ENCODE peak calls at places on chromosomes 16 and 17, in ten cellular contexts. U is DND-41; C is H9; Y is neural crest cell; S is adrenal gland; P is psoas muscle; B is AG10803; I is tibial artery; E is CD4-positive, alpha-beta T cell; X is left ventricle myocardium inferior. G is an unnamed sample.
A peak's percentile ranks its signal among the peaks of the same experiment; 100 is the strongest.

GRCh38 chr17:61570118-61570517 is 20.9 kb downstream of the NACA2 start:
- DNase-seq in U (no peak), C (no peak), Y (no peak), S (no peak), P (no peak), B (no peak), I (no peak), E (no peak), X (no peak), G (no peak)

GRCh38 chr17:45127209-45127582 is 5.1 kb downstream of the PLCD3 start:
- DNase-seq in U (no peak), C (no peak), Y (no peak), S (no peak), P (no peak), B (no peak), I (no peak), E (no peak), X (no peak), G (no peak)

GRCh38 chr17:11005940-11006339 is 168.1 kb upstream of the PIRT start:
- DNase-seq in U (no peak), C (no peak), Y (no peak), S (no peak), P (no peak), B (no peak), I (no peak), E (no peak), X (no peak), G (no peak)

GRCh38 chr16:53626161-53626560 is 77.5 kb downstream of the RPGRIP1L start:
- DNase-seq in U (no peak), C (no peak), Y (no peak), S (no peak), P (no peak), B (no peak), I (no peak), E (no peak), X (no peak), G (no peak)

GRCh38 chr16:89315791-89316581 is 98.5 kb downstream of the ZNF778 start:
- DNase-seq in U (peak; percentile 79), C (no peak), Y (no peak), S (peak; percentile 83), P (no peak), B (peak; percentile 77), I (peak; percentile 37), E (peak; percentile 84), X (peak; percentile 42), G (no peak)

GRCh38 chr16:66901626-66902025 is 17.1 kb downstream of the CDH16 start:
- DNase-seq in U (no peak), C (no peak), Y (no peak), S (no peak), P (peak; percentile 78), B (no peak), I (no peak), E (no peak), X (peak; percentile 64), G (no peak)

GRCh38 chr17:34769049-34769448 is 189.7 kb downstream of the TMEM132E start:
- DNase-seq in U (no peak), C (no peak), Y (no peak), S (no peak), P (no peak), B (no peak), I (no peak), E (no peak), X (no peak), G (no peak)

GRCh38 chr16:25941800-25942558 is 250.2 kb downstream of the HS3ST4 start:
- DNase-seq in U (no peak), C (no peak), Y (no peak), S (no peak), P (no peak), B (no peak), I (no peak), E (no peak), X (no peak), G (no peak)

DNA sequence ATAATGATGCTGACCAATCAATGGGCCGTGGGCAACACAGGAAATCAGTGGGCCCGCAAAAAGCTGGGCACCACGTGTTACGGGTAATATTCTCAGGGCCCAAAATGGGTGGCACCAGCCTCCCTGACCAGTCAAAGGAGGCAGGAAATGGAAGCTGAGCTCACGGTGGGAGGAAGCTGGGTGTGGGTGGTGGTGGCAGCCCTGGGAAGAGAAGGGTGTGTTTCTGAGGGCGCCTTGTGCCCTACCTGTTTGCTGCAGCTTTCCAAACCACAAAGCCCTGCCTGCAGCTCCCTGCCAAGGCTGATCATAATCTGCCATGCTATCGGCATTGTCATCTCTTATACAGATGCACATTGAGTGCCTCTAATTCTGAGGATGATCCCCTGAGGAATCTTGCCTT is 457.9 kb downstream of the SLC39A11 start:
- DNase-seq in U (peak; percentile 28), C (no peak), Y (no peak), S (no peak), P (no peak), B (no peak), I (no peak), E (peak; percentile 6), X (no peak), G (no peak)
- TF ChIP-seq CTCF in U (no peak), C (no peak), Y (no peak), S (no peak), P (no peak), B (no peak), I (no peak), E (no peak), X (no peak), G (no peak)

GRCh38 chr16:31460582-31461002 is 1.3 kb downstream of the ARMC5 start:
- DNase-seq in U (peak; percentile 44), C (no peak), Y (no peak), S (peak; percentile 23), P (peak; percentile 53), B (peak; percentile 88), I (no peak), E (peak; percentile 29), X (no peak), G (no peak)

GRCh38 chr16:31459722-31460581 is 651 bp downstream of the ARMC5 start:
- DNase-seq in U (peak; percentile 100), C (peak; percentile 100), Y (peak; percentile 99), S (peak; percentile 100), P (peak; percentile 100), B (peak; percentile 99), I (peak; percentile 100), E (peak; percentile 100), X (peak; percentile 100), G (peak; percentile 80)

GRCh38 chr16:31458073-31458834 is 1.0 kb upstream of the ARMC5 start:
- DNase-seq in U (peak; percentile 79), C (peak; percentile 60), Y (no peak), S (peak; percentile 69), P (peak; percentile 89), B (peak; percentile 50), I (peak; percentile 51), E (peak; percentile 55), X (no peak), G (no peak)

GRCh38 chr16:31456988-31457360 is 2.3 kb upstream of the ARMC5 start:
- DNase-seq in U (no peak), C (no peak), Y (no peak), S (no peak), P (peak; percentile 38), B (no peak), I (peak; percentile 11), E (no peak), X (no peak), G (no peak)

GRCh38 chr16:31458835-31459721 is at the start of gene ARMC5:
- DNase-seq in U (peak; percentile 98), C (peak; percentile 98), Y (peak; percentile 89), S (peak; percentile 99), P (peak; percentile 99), B (peak; percentile 98), I (peak; percentile 96), E (peak; percentile 97), X (peak; percentile 97), G (peak; percentile 82)
- TF ChIP-seq CTCF in U (peak; percentile 60), C (peak; percentile 61), Y (peak; percentile 59), S (peak; percentile 39), P (peak; percentile 65), B (peak; percentile 56), I (peak; percentile 61), E (peak; percentile 71), X (peak; percentile 71), G (peak; percentile 52)

GRCh38 chr17:42309142-42309541 is 20.8 kb downstream of the STAT5A start:
- DNase-seq in U (no peak), C (no peak), Y (no peak), S (no peak), P (no peak), B (no peak), I (no peak), E (no peak), X (no peak), G (no peak)

GRCh38 chr17:42312285-42313130 is 24.2 kb downstream of the STAT5A start:
- DNase-seq in U (peak; percentile 82), C (peak; percentile 96), Y (peak; percentile 75), S (peak; percentile 96), P (peak; percentile 94), B (peak; percentile 79), I (peak; percentile 83), E (peak; percentile 67), X (peak; percentile 88), G (peak; percentile 77)

GRCh38 chr17:42311240-42312034 is 23.1 kb downstream of the STAT5A start:
- DNase-seq in U (no peak), C (peak; percentile 72), Y (no peak), S (peak; percentile 98), P (peak; percentile 95), B (peak; percentile 93), I (peak; percentile 96), E (no peak), X (peak; percentile 88), G (no peak)

GRCh38 chr17:42312035-42312284 is 23.7 kb downstream of the STAT5A start:
- DNase-seq in U (no peak), C (no peak), Y (no peak), S (no peak), P (no peak), B (no peak), I (no peak), E (no peak), X (no peak), G (no peak)

DNA sequence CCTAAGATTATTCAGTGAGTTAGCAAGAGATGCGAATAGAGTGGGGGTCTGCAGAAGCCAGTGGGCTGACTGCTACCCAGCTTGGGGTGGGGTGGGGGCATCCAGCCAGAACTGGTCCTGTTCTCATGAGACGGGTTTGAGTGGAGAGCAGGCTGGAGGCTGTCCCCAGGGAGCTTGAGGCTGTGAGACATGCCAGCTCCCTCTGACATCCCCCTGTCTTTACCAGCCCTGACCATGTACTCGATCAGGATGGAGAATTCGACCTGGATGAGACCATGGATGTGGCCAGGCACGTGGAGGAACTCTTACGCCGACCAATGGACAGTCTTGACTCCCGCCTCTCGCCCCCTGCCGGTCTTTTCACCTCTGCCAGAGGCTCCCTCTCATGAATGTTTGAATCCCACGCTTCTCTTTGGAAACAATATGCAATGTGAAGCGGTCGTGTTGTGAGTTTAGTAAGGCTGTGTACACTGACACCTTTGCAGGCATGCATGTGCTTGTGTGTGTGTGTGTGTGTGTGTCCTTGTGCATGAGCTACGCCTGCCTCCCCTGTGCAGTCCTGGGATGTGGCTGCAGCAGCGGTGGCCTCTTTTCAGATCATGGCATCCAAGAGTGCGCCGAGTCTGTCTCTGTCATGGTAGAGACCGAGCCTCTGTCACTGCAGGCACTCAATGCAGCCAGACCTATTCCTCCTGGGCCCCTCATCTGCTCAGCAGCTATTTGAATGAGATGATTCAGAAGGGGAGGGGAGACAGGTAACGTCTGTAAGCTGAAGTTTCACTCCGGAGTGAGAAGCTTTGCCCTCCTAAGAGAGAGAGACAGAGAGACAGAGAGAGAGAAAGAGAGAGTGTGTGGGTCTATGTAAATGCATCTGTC is 22.2 kb downstream of the STAT5A start:
- DNase-seq in U (no peak), C (peak; percentile 68), Y (no peak), S (no peak), P (no peak), B (no peak), I (no peak), E (no peak), X (no peak), G (no peak)
- TF ChIP-seq CTCF in U (no peak), C (peak; percentile 42), Y (no peak), S (no peak), P (no peak), B (no peak), I (no peak), E (no peak), X (no peak), G (no peak)

DNA sequence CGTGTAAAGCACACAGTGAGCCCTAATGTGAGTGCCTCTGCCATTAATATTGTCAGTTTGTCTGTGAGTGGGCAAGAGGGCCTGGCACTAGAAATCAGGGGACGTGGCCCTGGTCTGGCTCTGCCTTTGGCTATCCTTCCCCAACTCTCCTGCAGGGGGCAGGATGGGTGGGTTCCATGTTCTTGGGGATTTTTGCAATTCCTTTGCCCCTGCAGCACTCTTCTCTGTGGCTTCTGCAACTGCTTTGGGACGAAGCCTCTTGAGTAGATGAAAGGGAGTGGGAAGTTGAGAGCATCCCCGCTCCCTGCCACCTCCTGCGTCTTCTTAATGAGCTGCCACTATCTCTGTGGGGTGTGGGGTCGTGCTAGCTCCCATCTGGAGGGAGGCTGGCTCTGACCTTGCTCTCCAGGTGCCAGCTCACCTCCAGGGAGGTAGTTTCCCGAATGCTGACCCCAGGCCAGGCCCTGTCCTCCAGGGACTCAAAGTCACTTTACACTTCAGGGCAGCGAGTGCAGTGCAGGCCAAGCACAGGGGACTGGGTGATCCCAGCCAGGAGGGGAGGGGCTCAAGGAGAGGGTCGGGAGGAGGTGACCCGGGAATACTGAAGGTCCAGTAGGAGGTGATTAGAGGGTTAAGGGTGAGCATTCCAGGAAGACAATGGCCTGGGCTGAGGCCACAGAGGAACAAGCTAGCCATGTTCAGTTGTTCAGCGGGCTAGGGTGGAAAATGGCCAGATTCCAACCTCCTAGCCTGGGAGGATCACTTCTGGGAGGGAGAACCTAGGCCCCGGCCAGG is 121.0 kb upstream of the NLRP1 start:
- DNase-seq in U (peak; percentile 19), C (peak; percentile 80), Y (peak; percentile 49), S (no peak), P (no peak), B (peak; percentile 9), I (no peak), E (no peak), X (no peak), G (no peak)
- TF ChIP-seq CTCF in U (peak; percentile 60), C (peak; percentile 75), Y (peak; percentile 53), S (no peak), P (no peak), B (peak; percentile 46), I (no peak), E (no peak), X (peak; percentile 29), G (peak; percentile 6)